ENCODE peak calls at places on chromosome 22, in seven cellular contexts. V is stimulated activated CD4-positive, alpha-beta T cell treated with anti-CD3 and anti-CD28 coated beads, Interleukin-2, amount 100 ng/mL, for 48 hours; O is mucosa of descending colon; S is hypothalamus; D is neuronal stem cell; B is H4; L is nucleus accumbens. X is an unnamed sample.

GRCh38 chr22:27501191-27501936 is 300.2 kb downstream of the MN1 start:
- DNase-seq in S (no peak), L (no peak), V (no peak), O (no peak), B (no peak), D (no peak), X (no peak)

GRCh38 chr22:32622004-32622761 is 147.6 kb downstream of the FBXO7 start:
- DNase-seq in D (peak), S (no peak), V (no peak), L (no peak), B (peak), O (no peak), X (no peak)

GRCh38 chr22:46637711-46638600 is 17.8 kb downstream of the GRAMD4 start:
- DNase-seq in S (no peak), O (no peak), B (no peak), V (no peak), D (no peak), L (no peak), X (no peak)

GRCh38 chr22:49018601-49019000 is 809.1 kb downstream of the BRD1 start:
- DNase-seq in V (no peak), S (no peak), B (no peak), L (no peak), O (no peak), D (no peak), X (no peak)

GRCh38 chr22:17698948-17699347 is 60.4 kb downstream of the BCL2L13 start:
- DNase-seq in O (no peak), L (no peak), D (no peak), V (no peak), S (no peak), B (no peak), X (no peak)

GRCh38 chr22:31929126-31929928 is 15.0 kb upstream of the YWHAH start:
- DNase-seq in O (peak), L (no peak), B (no peak), S (no peak), V (no peak), D (no peak), X (no peak)

GRCh38 chr22:29650370-29650769 is 46.9 kb downstream of the NF2 start:
- DNase-seq in S (no peak), L (no peak), D (no peak), V (no peak), O (no peak), B (no peak), X (no peak)

GRCh38 chr22:45331486-45331885 is 21.8 kb downstream of the FAM118A start:
- DNase-seq in S (no peak), L (no peak), B (no peak), O (no peak), V (no peak), D (no peak), X (no peak)

GRCh38 chr22:44091021-44091721 is 67.1 kb downstream of the PARVB start:
- DNase-seq in L (no peak), S (no peak), D (no peak), B (peak), V (peak), O (no peak), X (peak)

GRCh38 chr22:50276143-50276542 is 6.0 kb upstream of the MAPK11 start:
- DNase-seq in L (peak), V (peak), D (no peak), O (peak), B (no peak), S (peak), X (no peak)

GRCh38 chr22:32859743-32860142 is 58.2 kb downstream of the TIMP3 start:
- DNase-seq in B (no peak), O (no peak), L (no peak), V (no peak), S (no peak), D (no peak), X (no peak)

GRCh38 chr22:37610480-37611148 is 2.0 kb downstream of the GGA1 start:
- DNase-seq in B (no peak), L (no peak), D (no peak), O (peak), S (no peak), V (no peak), X (peak)

GRCh38 chr22:43951391-43951790 is 3.9 kb upstream of the SAMM50 start:
- DNase-seq in V (no peak), B (no peak), S (no peak), O (no peak), L (no peak), D (no peak), X (no peak)

GRCh38 chr22:48501231-48501750 is 1326.4 kb downstream of the BRD1 start:
- DNase-seq in L (no peak), O (no peak), B (no peak), V (no peak), D (no peak), S (no peak), X (no peak)

GRCh38 chr22:42925598-42925997 is 68.5 kb upstream of the ARFGAP3 start:
- DNase-seq in D (no peak), S (no peak), B (no peak), L (no peak), V (no peak), O (no peak), X (no peak)

GRCh38 chr22:36740716-36741115 is 35.2 kb downstream of the IFT27 start:
- DNase-seq in O (no peak), V (no peak), L (no peak), B (no peak), D (no peak), S (no peak), X (no peak)

GRCh38 chr22:27381960-27382742 is 419.4 kb downstream of the MN1 start:
- DNase-seq in O (no peak), V (no peak), D (no peak), L (no peak), S (no peak), B (no peak), X (no peak)

GRCh38 chr22:50673231-50674126 is 856 bp downstream of the SHANK3 start:
- DNase-seq in L (no peak), D (peak), V (no peak), S (no peak), O (no peak), B (no peak), X (no peak)

GRCh38 chr22:42937164-42937854 is 77.6 kb downstream of the PACSIN2 start:
- DNase-seq in O (peak), V (peak), L (no peak), S (no peak), D (no peak), B (peak), X (no peak)

GRCh38 chr22:40412441-40412840 is 42.0 kb downstream of the SGSM3 start:
- DNase-seq in S (no peak), B (no peak), O (peak), V (no peak), L (no peak), D (no peak), X (no peak)

GRCh38 chr22:22111267-22111751 is 128.7 kb upstream of the TOP3B start:
- DNase-seq in B (peak), O (no peak), S (no peak), V (peak), L (no peak), D (no peak), X (no peak)

GRCh38 chr22:21775061-21775460 is 39.5 kb upstream of the YPEL1 start:
- DNase-seq in S (no peak), B (no peak), L (no peak), V (no peak), D (no peak), O (no peak), X (no peak)

GRCh38 chr22:36467946-36468345 is 13.5 kb downstream of the TXN2 start:
- DNase-seq in O (no peak), B (peak), L (no peak), D (no peak), V (no peak), S (no peak), X (peak)

GRCh38 chr22:38831166-38831945 is 12.5 kb downstream of the NPTXR start:
- DNase-seq in D (no peak), B (peak), V (no peak), O (no peak), L (no peak), S (no peak), X (peak)

GRCh38 chr22:36077261-36077660 is 48.6 kb upstream of the RBFOX2 start:
- DNase-seq in L (no peak), B (no peak), V (no peak), O (no peak), D (no peak), S (no peak), X (peak)

GRCh38 chr22:44734801-44735517 is 17.4 kb upstream of the ARHGAP8 start:
- DNase-seq in S (no peak), O (no peak), L (no peak), D (no peak), V (no peak), B (no peak), X (no peak)

GRCh38 chr22:19765477-19766234 is 5.1 kb downstream of the TBX1 start:
- DNase-seq in V (no peak), B (no peak), S (no peak), O (peak), D (no peak), L (no peak), X (no peak)

GRCh38 chr22:48473202-48473601 is 1354.5 kb downstream of the BRD1 start:
- DNase-seq in B (no peak), S (no peak), L (no peak), D (no peak), O (no peak), V (no peak), X (no peak)

GRCh38 chr22:45200862-45201511 is 37.3 kb downstream of the NUP50 start:
- DNase-seq in D (no peak), S (no peak), O (no peak), B (peak), L (no peak), V (no peak), X (no peak)

GRCh38 chr22:29470159-29470855 is 9.7 kb upstream of the NEFH start:
- DNase-seq in L (peak), O (peak), D (peak), V (peak), S (no peak), B (no peak), X (peak)

GRCh38 chr22:37525073-37525745 is 6.0 kb upstream of the CARD10 start:
- DNase-seq in L (no peak), B (peak), D (no peak), S (no peak), O (no peak), V (no peak), X (peak)

GRCh38 chr22:20783844-20784723 is 10.2 kb downstream of the SERPIND1 start:
- DNase-seq in V (peak), S (no peak), O (no peak), D (peak), L (no peak), B (peak), X (peak)

GRCh38 chr22:39556970-39557811 is 13.4 kb upstream of the CACNA1I start:
- DNase-seq in O (no peak), D (no peak), L (no peak), V (peak), B (no peak), S (no peak), X (no peak)

GRCh38 chr22:27418261-27418660 is 383.3 kb downstream of the MN1 start:
- DNase-seq in O (no peak), B (no peak), L (no peak), V (no peak), S (no peak), D (no peak), X (no peak)

GRCh38 chr22:27992294-27993165 is 73.5 kb upstream of the PITPNB start:
- DNase-seq in S (no peak), B (no peak), D (no peak), L (no peak), V (no peak), O (no peak), X (no peak)

GRCh38 chr22:39239561-39240423 is 5.0 kb downstream of the PDGFB start:
- DNase-seq in S (no peak), D (no peak), V (no peak), L (no peak), O (peak), B (no peak), X (no peak)

GRCh38 chr22:23826510-23827350 is 12.1 kb downstream of the DERL3 start:
- DNase-seq in D (no peak), V (no peak), L (no peak), S (no peak), B (no peak), O (peak), X (peak)